ENCODE peak calls at places on chromosomes 7 and 10, in five cellular contexts. C is IMR-90, L is mesendoderm, E is neuronal stem cell, P is trophoblast cell. F is an unnamed sample.

GRCh38 chr7:40843338-40844026 is 708.7 kb downstream of the SUGCT start:
- DNase-seq in C (peak), L (no peak), E (no peak), P (peak), F (peak)

GRCh38 chr7:31860925-31861324 is 173.9 kb downstream of the PPP1R17 start:
- DNase-seq in C (peak), L (no peak), E (no peak), P (no peak), F (no peak)

GRCh38 chr7:155291045-155291530 is 6.6 kb upstream of the INSIG1 start:
- DNase-seq in C (peak), L (peak), E (no peak), P (peak), F (peak)

GRCh38 chr7:69670701-69671100 is 72.4 kb downstream of the AUTS2 start:
- DNase-seq in C (no peak), L (no peak), E (no peak), P (no peak), F (no peak)

GRCh38 chr7:2575733-2576350 is 17.1 kb downstream of the IQCE start:
- DNase-seq in C (peak), L (no peak), E (no peak), P (no peak), F (no peak)

GRCh38 chr7:2175514-2175913 is 57.2 kb downstream of the MAD1L1 start:
- DNase-seq in C (peak), L (peak), E (no peak), P (no peak), F (peak)

GRCh38 chr7:106071356-106071998 is 40.6 kb downstream of the SYPL1 start:
- DNase-seq in C (no peak), L (peak), E (no peak), P (peak), F (peak)

GRCh38 chr10:133226251-133226808 is 3.7 kb upstream of the UTF1 start:
- DNase-seq in C (no peak), L (no peak), E (no peak), P (no peak), F (no peak)

GRCh38 chr7:23475579-23475844 is 5.2 kb upstream of the IGF2BP3 start:
- DNase-seq in C (no peak), L (no peak), E (no peak), P (no peak), F (no peak)

GRCh38 chr7:23472974-23473847 is 2.9 kb upstream of the IGF2BP3 start:
- DNase-seq in C (no peak), L (no peak), E (peak), P (no peak), F (peak)

GRCh38 chr7:23473848-23474097 is 3.5 kb upstream of the IGF2BP3 start:
- DNase-seq in C (no peak), L (peak), E (no peak), P (no peak), F (no peak)

GRCh38 chr7:23474829-23475578 is 4.7 kb upstream of the IGF2BP3 start:
- DNase-seq in C (no peak), L (no peak), E (no peak), P (no peak), F (no peak)

DNA sequence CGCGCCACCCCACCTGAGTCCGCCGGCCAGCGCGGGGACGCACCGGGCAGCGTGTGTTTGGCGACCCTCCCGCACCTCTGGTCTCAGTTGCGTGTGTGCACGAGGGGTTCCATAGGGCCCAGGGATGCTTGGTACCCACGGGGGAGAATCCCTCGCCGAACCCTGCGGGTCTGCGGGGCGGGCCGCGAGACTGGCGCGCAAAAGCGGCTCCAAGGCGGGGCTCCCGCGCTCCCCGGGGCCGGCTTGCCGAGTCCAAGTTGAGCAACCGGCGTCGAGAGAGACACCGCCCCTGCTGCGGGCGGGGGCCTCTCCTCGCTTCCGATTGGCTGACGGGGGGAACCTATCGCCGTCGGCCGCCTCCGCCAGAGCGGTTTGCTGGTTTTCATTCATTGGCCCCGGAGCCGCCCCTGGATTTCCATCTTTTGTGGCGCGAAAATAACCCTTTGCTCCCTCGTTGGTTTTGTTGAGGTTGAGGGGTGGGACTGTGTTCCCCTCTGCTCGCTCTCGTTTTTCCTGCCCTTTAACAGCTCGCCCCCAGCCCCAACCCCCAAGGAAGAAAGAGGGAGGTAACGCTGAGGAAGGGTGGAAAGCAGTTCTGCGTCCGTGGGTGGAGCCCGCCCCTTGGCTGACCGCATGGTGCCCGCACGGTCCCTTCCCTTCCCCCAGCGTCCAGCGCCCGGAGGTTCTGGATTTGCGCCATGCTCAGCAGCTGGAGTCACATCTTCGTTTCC is 4.0 kb upstream of the IGF2BP3 start:
- DNase-seq in C (peak), L (peak), E (peak), P (peak), F (peak)
- H3K23ac ChIP-seq in C (peak), L (peak), E (peak), P (peak), F (no peak)

GRCh38 chr7:195830-196128 is 3.4 kb downstream of the FAM20C start:
- DNase-seq in C (no peak), L (no peak), E (no peak), P (no peak), F (no peak)
- H3K4me3 ChIP-seq in C (peak), L (no peak), E (peak), P (peak), F (no peak)

GRCh38 chr10:5666324-5667220 is at the start of gene ASB13:
- DNase-seq in C (peak), L (peak), E (peak), P (peak), F (peak)
- H3K23ac ChIP-seq in C (peak), L (peak), E (peak), P (peak), F (no peak)

GRCh38 chr7:100170111-100170897 is 1.9 kb upstream of the GAL3ST4 start:
- DNase-seq in C (no peak), L (no peak), E (no peak), P (no peak), F (no peak)

GRCh38 chr7:100166317-100166940 is 2.0 kb downstream of the GAL3ST4 start:
- DNase-seq in C (no peak), L (no peak), E (no peak), P (no peak), F (no peak)

GRCh38 chr7:100167912-100168323 is 499 bp downstream of the GAL3ST4 start:
- DNase-seq in C (no peak), L (peak), E (no peak), P (no peak), F (peak)

GRCh38 chr7:100169147-100169850 is 882 bp upstream of the GAL3ST4 start:
- DNase-seq in C (no peak), L (no peak), E (no peak), P (no peak), F (no peak)

GRCh38 chr7:100166966-100167911 is 1.2 kb downstream of the GAL3ST4 start:
- DNase-seq in C (no peak), L (peak), E (no peak), P (no peak), F (no peak)
- H3K4me3 ChIP-seq in C (peak), L (no peak), E (no peak), P (no peak), F (peak)

GRCh38 chr7:940599-941408 is 13.7 kb downstream of the ADAP1 start:
- DNase-seq in C (no peak), L (no peak), E (no peak), P (no peak), F (no peak)
- H3K23ac ChIP-seq in C (no peak), L (no peak), E (no peak), P (no peak), F (no peak)

GRCh38 chr7:7136857-7137309 is 45.5 kb upstream of the C1GALT1 start:
- DNase-seq in C (no peak), L (no peak), E (no peak), P (no peak), F (no peak)

GRCh38 chr7:7138897-7139296 is 43.4 kb upstream of the C1GALT1 start:
- DNase-seq in C (no peak), L (no peak), E (no peak), P (no peak), F (no peak)

GRCh38 chr7:7134036-7134435 is 48.3 kb upstream of the C1GALT1 start:
- DNase-seq in C (no peak), L (no peak), E (no peak), P (no peak), F (no peak)

GRCh38 chr7:7135074-7135473 is 47.3 kb upstream of the C1GALT1 start:
- DNase-seq in C (no peak), L (no peak), E (no peak), P (no peak), F (no peak)

GRCh38 chr7:7136423-7136822 is 45.9 kb upstream of the C1GALT1 start:
- DNase-seq in C (no peak), L (no peak), E (no peak), P (no peak), F (peak)
- H3K4me3 ChIP-seq in C (no peak), L (no peak), E (no peak), P (no peak), F (no peak)

DNA sequence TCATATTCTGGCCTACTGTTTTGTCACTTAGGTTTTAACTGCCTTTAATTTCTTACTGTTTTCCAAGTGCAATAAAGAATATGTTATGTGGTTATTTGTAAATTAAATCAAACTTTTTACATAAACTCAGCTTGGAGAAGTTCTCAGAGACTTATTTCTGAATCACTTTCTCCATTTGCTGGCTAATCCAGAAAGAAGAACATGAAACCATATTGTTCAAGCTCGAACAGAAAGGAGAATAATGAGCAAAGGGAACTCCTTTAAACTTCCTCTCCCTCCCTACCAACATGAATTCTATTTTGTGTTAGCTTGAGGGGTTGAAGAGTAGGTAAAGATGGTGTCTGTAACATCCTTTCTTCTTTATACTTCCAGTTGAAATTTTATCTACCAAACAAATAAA is 52.3 kb downstream of the SHTN1 start:
- DNase-seq in C (no peak), L (no peak), E (no peak), P (no peak), F (no peak)
- H3K23ac ChIP-seq in C (no peak), L (no peak), E (no peak), P (no peak), F (no peak)

GRCh38 chr10:49651039-49651835 is 28.2 kb upstream of the C10orf53 start:
- DNase-seq in C (no peak), L (no peak), E (no peak), P (no peak), F (no peak)
- H3K4me3 ChIP-seq in C (no peak), L (no peak), E (no peak), P (no peak), F (no peak)